ENCODE peak calls at places on chromosomes 6 and 20, in eight cellular contexts. One of them, this sample, is unnamed.

GRCh38 chr6:155408981-155409380 is 46.7 kb downstream of the NOX3 start:
- DNase-seq in occipital lobe: no peak
- DNase-seq in choroid plexus epithelial cell: no peak
- DNase-seq in posterior cingulate gyrus: no peak
- DNase-seq in tibial artery: no peak
- DNase-seq in SK-N-SH: no peak
- DNase-seq in activated T-cell treated with anti-CD3 and anti-CD28 coated beads for 24 hours: no peak
- DNase-seq in H4: no peak
- DNase-seq in this sample: no peak

GRCh38 chr6:126307859-126308258 is 32.1 kb upstream of the CENPW start:
- DNase-seq in activated T-cell treated with anti-CD3 and anti-CD28 coated beads for 24 hours: no peak
- DNase-seq in choroid plexus epithelial cell: peak
- DNase-seq in tibial artery: no peak
- DNase-seq in posterior cingulate gyrus: no peak
- DNase-seq in H4: peak
- DNase-seq in SK-N-SH: peak
- DNase-seq in occipital lobe: no peak
- DNase-seq in this sample: no peak

GRCh38 chr6:162706236-162706635 is 21.3 kb downstream of the PRKN start:
- DNase-seq in tibial artery: peak
- DNase-seq in activated T-cell treated with anti-CD3 and anti-CD28 coated beads for 24 hours: no peak
- DNase-seq in H4: no peak
- DNase-seq in posterior cingulate gyrus: no peak
- DNase-seq in choroid plexus epithelial cell: peak
- DNase-seq in SK-N-SH: peak
- DNase-seq in occipital lobe: peak
- DNase-seq in this sample: no peak

GRCh38 chr6:169232507-169232931 is 21.1 kb downstream of the THBS2 start:
- DNase-seq in H4: no peak
- DNase-seq in posterior cingulate gyrus: no peak
- DNase-seq in choroid plexus epithelial cell: no peak
- DNase-seq in tibial artery: peak
- DNase-seq in activated T-cell treated with anti-CD3 and anti-CD28 coated beads for 24 hours: no peak
- DNase-seq in occipital lobe: no peak
- DNase-seq in SK-N-SH: no peak
- DNase-seq in this sample: no peak

GRCh38 chr6:14372738-14373484 is 255.3 kb downstream of the CD83 start:
- DNase-seq in H4: no peak
- DNase-seq in choroid plexus epithelial cell: no peak
- DNase-seq in posterior cingulate gyrus: no peak
- DNase-seq in activated T-cell treated with anti-CD3 and anti-CD28 coated beads for 24 hours: no peak
- DNase-seq in occipital lobe: no peak
- DNase-seq in SK-N-SH: no peak
- DNase-seq in tibial artery: no peak
- DNase-seq in this sample: no peak

GRCh38 chr6:20400476-20401402 is 940 bp upstream of the E2F3 start:
- DNase-seq in posterior cingulate gyrus: no peak
- DNase-seq in H4: no peak
- DNase-seq in activated T-cell treated with anti-CD3 and anti-CD28 coated beads for 24 hours: peak
- DNase-seq in occipital lobe: no peak
- DNase-seq in SK-N-SH: peak
- DNase-seq in tibial artery: peak
- DNase-seq in choroid plexus epithelial cell: peak
- DNase-seq in this sample: no peak

GRCh38 chr6:104558746-104559145 is 301.0 kb downstream of the HACE1 start:
- DNase-seq in H4: no peak
- DNase-seq in SK-N-SH: no peak
- DNase-seq in tibial artery: no peak
- DNase-seq in choroid plexus epithelial cell: peak
- DNase-seq in posterior cingulate gyrus: no peak
- DNase-seq in activated T-cell treated with anti-CD3 and anti-CD28 coated beads for 24 hours: no peak
- DNase-seq in occipital lobe: no peak
- DNase-seq in this sample: no peak

GRCh38 chr20:19901226-19901625 is 115.9 kb upstream of the NAA20 start:
- DNase-seq in tibial artery: no peak
- DNase-seq in occipital lobe: no peak
- DNase-seq in posterior cingulate gyrus: no peak
- DNase-seq in activated T-cell treated with anti-CD3 and anti-CD28 coated beads for 24 hours: no peak
- DNase-seq in H4: no peak
- DNase-seq in choroid plexus epithelial cell: no peak
- DNase-seq in SK-N-SH: no peak
- DNase-seq in this sample: peak

GRCh38 chr6:143598466-143599080 is 79.2 kb upstream of the PHACTR2 start:
- DNase-seq in H4: no peak
- DNase-seq in activated T-cell treated with anti-CD3 and anti-CD28 coated beads for 24 hours: no peak
- DNase-seq in occipital lobe: no peak
- DNase-seq in tibial artery: peak
- DNase-seq in posterior cingulate gyrus: no peak
- DNase-seq in SK-N-SH: no peak
- DNase-seq in choroid plexus epithelial cell: no peak
- DNase-seq in this sample: no peak

GRCh38 chr6:56540950-56541600 is 101.6 kb downstream of the DST start:
- DNase-seq in posterior cingulate gyrus: no peak
- DNase-seq in choroid plexus epithelial cell: no peak
- DNase-seq in occipital lobe: no peak
- DNase-seq in tibial artery: no peak
- DNase-seq in activated T-cell treated with anti-CD3 and anti-CD28 coated beads for 24 hours: no peak
- DNase-seq in SK-N-SH: no peak
- DNase-seq in H4: no peak
- DNase-seq in this sample: no peak

GRCh38 chr20:42714298-42715141 is 475.2 kb downstream of the PTPRT start:
- DNase-seq in H4: no peak
- DNase-seq in activated T-cell treated with anti-CD3 and anti-CD28 coated beads for 24 hours: no peak
- DNase-seq in posterior cingulate gyrus: no peak
- DNase-seq in choroid plexus epithelial cell: peak
- DNase-seq in tibial artery: no peak
- DNase-seq in occipital lobe: no peak
- DNase-seq in SK-N-SH: peak
- DNase-seq in this sample: no peak

GRCh38 chr6:18997375-18997826 is 610.3 kb downstream of the RNF144B start:
- DNase-seq in occipital lobe: no peak
- DNase-seq in tibial artery: no peak
- DNase-seq in choroid plexus epithelial cell: peak
- DNase-seq in H4: peak
- DNase-seq in SK-N-SH: peak
- DNase-seq in activated T-cell treated with anti-CD3 and anti-CD28 coated beads for 24 hours: no peak
- DNase-seq in posterior cingulate gyrus: no peak
- DNase-seq in this sample: no peak

GRCh38 chr6:48714286-48715049 is 603.5 kb upstream of the PTCHD4 start:
- DNase-seq in tibial artery: no peak
- DNase-seq in occipital lobe: no peak
- DNase-seq in choroid plexus epithelial cell: no peak
- DNase-seq in posterior cingulate gyrus: no peak
- DNase-seq in SK-N-SH: no peak
- DNase-seq in H4: no peak
- DNase-seq in activated T-cell treated with anti-CD3 and anti-CD28 coated beads for 24 hours: no peak
- DNase-seq in this sample: no peak

GRCh38 chr6:112636650-112637260 is 289.6 kb downstream of the RFPL4B start:
- DNase-seq in tibial artery: no peak
- DNase-seq in posterior cingulate gyrus: no peak
- DNase-seq in choroid plexus epithelial cell: peak
- DNase-seq in activated T-cell treated with anti-CD3 and anti-CD28 coated beads for 24 hours: no peak
- DNase-seq in SK-N-SH: no peak
- DNase-seq in H4: no peak
- DNase-seq in occipital lobe: no peak
- DNase-seq in this sample: no peak

GRCh38 chr20:10715035-10715434 is 41.2 kb upstream of the JAG1 start:
- DNase-seq in tibial artery: no peak
- DNase-seq in posterior cingulate gyrus: no peak
- DNase-seq in activated T-cell treated with anti-CD3 and anti-CD28 coated beads for 24 hours: no peak
- DNase-seq in H4: peak
- DNase-seq in occipital lobe: no peak
- DNase-seq in SK-N-SH: no peak
- DNase-seq in choroid plexus epithelial cell: peak
- DNase-seq in this sample: no peak

GRCh38 chr20:62354031-62354808 is 12.9 kb downstream of the LAMA5 start:
- DNase-seq in posterior cingulate gyrus: no peak
- DNase-seq in activated T-cell treated with anti-CD3 and anti-CD28 coated beads for 24 hours: no peak
- DNase-seq in choroid plexus epithelial cell: no peak
- DNase-seq in SK-N-SH: peak
- DNase-seq in occipital lobe: no peak
- DNase-seq in H4: no peak
- DNase-seq in tibial artery: no peak
- DNase-seq in this sample: no peak